ENCODE peak calls at places on chromosomes 6 and 20, in six cellular contexts. One of them, this sample, is unnamed.

GRCh38 chr20:43444107-43444506 is 13.6 kb upstream of the SRSF6 start:
- DNase-seq in brain microvascular endothelial cell: no peak
- DNase-seq in CD8-positive, alpha-beta T cell: no peak
- DNase-seq in right lobe of liver: peak
- DNase-seq in AG04450: no peak
- DNase-seq in fibroblast of pulmonary artery: no peak
- DNase-seq in this sample: no peak

GRCh38 chr6:31762356-31762755 is at the start of gene SAPCD1:
- DNase-seq in brain microvascular endothelial cell: no peak
- DNase-seq in CD8-positive, alpha-beta T cell: no peak
- DNase-seq in right lobe of liver: no peak
- DNase-seq in AG04450: no peak
- DNase-seq in fibroblast of pulmonary artery: no peak
- DNase-seq in this sample: no peak

GRCh38 chr6:75422024-75422639 is 71.5 kb downstream of the FILIP1 start:
- DNase-seq in brain microvascular endothelial cell: no peak
- DNase-seq in CD8-positive, alpha-beta T cell: no peak
- DNase-seq in right lobe of liver: no peak
- DNase-seq in AG04450: no peak
- DNase-seq in fibroblast of pulmonary artery: peak
- DNase-seq in this sample: peak

GRCh38 chr6:148464319-148465010 is 121.8 kb downstream of the SASH1 start:
- DNase-seq in brain microvascular endothelial cell: peak
- DNase-seq in CD8-positive, alpha-beta T cell: peak
- DNase-seq in right lobe of liver: no peak
- DNase-seq in AG04450: no peak
- DNase-seq in fibroblast of pulmonary artery: peak
- DNase-seq in this sample: peak

GRCh38 chr20:50292324-50293243 is 102.0 kb downstream of the CEBPB start:
- DNase-seq in brain microvascular endothelial cell: peak
- DNase-seq in CD8-positive, alpha-beta T cell: no peak
- DNase-seq in right lobe of liver: peak
- DNase-seq in AG04450: peak
- DNase-seq in fibroblast of pulmonary artery: peak
- DNase-seq in this sample: peak

GRCh38 chr6:30759575-30760239 is 15.4 kb upstream of the IER3 start:
- DNase-seq in brain microvascular endothelial cell: peak
- DNase-seq in CD8-positive, alpha-beta T cell: no peak
- DNase-seq in right lobe of liver: no peak
- DNase-seq in AG04450: peak
- DNase-seq in fibroblast of pulmonary artery: peak
- DNase-seq in this sample: peak

GRCh38 chr6:119078449-119079287 is at the start of gene FAM184A:
- DNase-seq in brain microvascular endothelial cell: peak
- DNase-seq in CD8-positive, alpha-beta T cell: peak
- DNase-seq in right lobe of liver: peak
- DNase-seq in AG04450: no peak
- DNase-seq in fibroblast of pulmonary artery: peak
- DNase-seq in this sample: peak

GRCh38 chr6:4010682-4011081 is 68.3 kb downstream of the FAM217A start:
- DNase-seq in brain microvascular endothelial cell: no peak
- DNase-seq in CD8-positive, alpha-beta T cell: no peak
- DNase-seq in right lobe of liver: no peak
- DNase-seq in AG04450: no peak
- DNase-seq in fibroblast of pulmonary artery: no peak
- DNase-seq in this sample: no peak

GRCh38 chr20:34927736-34928135 is 27.9 kb downstream of the GSS start:
- DNase-seq in brain microvascular endothelial cell: no peak
- DNase-seq in CD8-positive, alpha-beta T cell: no peak
- DNase-seq in right lobe of liver: no peak
- DNase-seq in AG04450: no peak
- DNase-seq in fibroblast of pulmonary artery: no peak
- DNase-seq in this sample: no peak

GRCh38 chr20:7673841-7674240 is 266.4 kb downstream of the HAO1 start:
- DNase-seq in brain microvascular endothelial cell: peak
- DNase-seq in CD8-positive, alpha-beta T cell: no peak
- DNase-seq in right lobe of liver: no peak
- DNase-seq in AG04450: no peak
- DNase-seq in fibroblast of pulmonary artery: peak
- DNase-seq in this sample: peak

GRCh38 chr20:43982016-43982415 is 67.4 kb downstream of the TOX2 start:
- DNase-seq in brain microvascular endothelial cell: no peak
- DNase-seq in CD8-positive, alpha-beta T cell: no peak
- DNase-seq in right lobe of liver: no peak
- DNase-seq in AG04450: no peak
- DNase-seq in fibroblast of pulmonary artery: no peak
- DNase-seq in this sample: no peak

GRCh38 chr6:107115695-107116327 is 496 bp upstream of the BEND3 start:
- DNase-seq in brain microvascular endothelial cell: peak
- DNase-seq in CD8-positive, alpha-beta T cell: no peak
- DNase-seq in right lobe of liver: peak
- DNase-seq in AG04450: no peak
- DNase-seq in fibroblast of pulmonary artery: no peak
- DNase-seq in this sample: no peak

GRCh38 chr6:13319891-13320564 is 8.3 kb downstream of the TBC1D7 start:
- DNase-seq in brain microvascular endothelial cell: no peak
- DNase-seq in CD8-positive, alpha-beta T cell: no peak
- DNase-seq in right lobe of liver: no peak
- DNase-seq in AG04450: no peak
- DNase-seq in fibroblast of pulmonary artery: no peak
- DNase-seq in this sample: no peak

GRCh38 chr20:32314768-32315167 is 37.3 kb downstream of the KIF3B start:
- DNase-seq in brain microvascular endothelial cell: no peak
- DNase-seq in CD8-positive, alpha-beta T cell: no peak
- DNase-seq in right lobe of liver: no peak
- DNase-seq in AG04450: no peak
- DNase-seq in fibroblast of pulmonary artery: no peak
- DNase-seq in this sample: no peak

GRCh38 chr20:53660078-53660909 is 66.7 kb upstream of the ZNF217 start:
- DNase-seq in brain microvascular endothelial cell: no peak
- DNase-seq in CD8-positive, alpha-beta T cell: no peak
- DNase-seq in right lobe of liver: no peak
- DNase-seq in AG04450: no peak
- DNase-seq in fibroblast of pulmonary artery: peak
- DNase-seq in this sample: peak

GRCh38 chr20:2859330-2860121 is 13.8 kb upstream of the PTPRA start:
- DNase-seq in brain microvascular endothelial cell: no peak
- DNase-seq in CD8-positive, alpha-beta T cell: no peak
- DNase-seq in right lobe of liver: no peak
- DNase-seq in AG04450: no peak
- DNase-seq in fibroblast of pulmonary artery: peak
- DNase-seq in this sample: peak

GRCh38 chr6:4155848-4156466 is 20.6 kb upstream of the ECI2 start:
- DNase-seq in brain microvascular endothelial cell: peak
- DNase-seq in CD8-positive, alpha-beta T cell: peak
- DNase-seq in right lobe of liver: peak
- DNase-seq in AG04450: peak
- DNase-seq in fibroblast of pulmonary artery: peak
- DNase-seq in this sample: peak

GRCh38 chr20:32574296-32575226 is 10.6 kb downstream of the NOL4L start:
- DNase-seq in brain microvascular endothelial cell: peak
- DNase-seq in CD8-positive, alpha-beta T cell: no peak
- DNase-seq in right lobe of liver: no peak
- DNase-seq in AG04450: peak
- DNase-seq in fibroblast of pulmonary artery: peak
- DNase-seq in this sample: peak

GRCh38 chr6:109978174-109979032 is at the start of gene GPR6:
- DNase-seq in brain microvascular endothelial cell: peak
- DNase-seq in CD8-positive, alpha-beta T cell: no peak
- DNase-seq in right lobe of liver: peak
- DNase-seq in AG04450: no peak
- DNase-seq in fibroblast of pulmonary artery: peak
- DNase-seq in this sample: peak

GRCh38 chr20:5039255-5039657 is 37.9 kb upstream of the SLC23A2 start:
- DNase-seq in brain microvascular endothelial cell: no peak
- DNase-seq in CD8-positive, alpha-beta T cell: peak
- DNase-seq in right lobe of liver: no peak
- DNase-seq in AG04450: no peak
- DNase-seq in fibroblast of pulmonary artery: no peak
- DNase-seq in this sample: no peak

GRCh38 chr6:31472259-31472658 is 25.7 kb upstream of the MICB start:
- DNase-seq in brain microvascular endothelial cell: no peak
- DNase-seq in CD8-positive, alpha-beta T cell: no peak
- DNase-seq in right lobe of liver: no peak
- DNase-seq in AG04450: no peak
- DNase-seq in fibroblast of pulmonary artery: no peak
- DNase-seq in this sample: no peak

GRCh38 chr6:43883698-43884659 is 114.0 kb downstream of the VEGFA start:
- DNase-seq in brain microvascular endothelial cell: no peak
- DNase-seq in CD8-positive, alpha-beta T cell: no peak
- DNase-seq in right lobe of liver: no peak
- DNase-seq in AG04450: no peak
- DNase-seq in fibroblast of pulmonary artery: no peak
- DNase-seq in this sample: no peak

GRCh38 chr20:10611357-10611756 is 62.4 kb downstream of the JAG1 start:
- DNase-seq in brain microvascular endothelial cell: peak
- DNase-seq in CD8-positive, alpha-beta T cell: no peak
- DNase-seq in right lobe of liver: no peak
- DNase-seq in AG04450: no peak
- DNase-seq in fibroblast of pulmonary artery: peak
- DNase-seq in this sample: peak

GRCh38 chr6:141395443-141396008 is 737.2 kb upstream of the GJE1 start:
- DNase-seq in brain microvascular endothelial cell: no peak
- DNase-seq in CD8-positive, alpha-beta T cell: no peak
- DNase-seq in right lobe of liver: no peak
- DNase-seq in AG04450: no peak
- DNase-seq in fibroblast of pulmonary artery: no peak
- DNase-seq in this sample: no peak

GRCh38 chr6:90146914-90147668 is 149.6 kb downstream of the BACH2 start:
- DNase-seq in brain microvascular endothelial cell: no peak
- DNase-seq in CD8-positive, alpha-beta T cell: no peak
- DNase-seq in right lobe of liver: no peak
- DNase-seq in AG04450: no peak
- DNase-seq in fibroblast of pulmonary artery: no peak
- DNase-seq in this sample: no peak

GRCh38 chr6:136077834-136078576 is 172.1 kb downstream of the MTFR2 start:
- DNase-seq in brain microvascular endothelial cell: peak
- DNase-seq in CD8-positive, alpha-beta T cell: no peak
- DNase-seq in right lobe of liver: no peak
- DNase-seq in AG04450: peak
- DNase-seq in fibroblast of pulmonary artery: peak
- DNase-seq in this sample: peak

GRCh38 chr6:16769131-16769985 is 8.1 kb upstream of the ATXN1 start:
- DNase-seq in brain microvascular endothelial cell: peak
- DNase-seq in CD8-positive, alpha-beta T cell: peak
- DNase-seq in right lobe of liver: no peak
- DNase-seq in AG04450: no peak
- DNase-seq in fibroblast of pulmonary artery: peak
- DNase-seq in this sample: peak

GRCh38 chr6:34462561-34462971 is 3.3 kb upstream of the PACSIN1 start:
- DNase-seq in brain microvascular endothelial cell: no peak
- DNase-seq in CD8-positive, alpha-beta T cell: no peak
- DNase-seq in right lobe of liver: peak
- DNase-seq in AG04450: no peak
- DNase-seq in fibroblast of pulmonary artery: peak
- DNase-seq in this sample: peak

GRCh38 chr6:151440930-151441329 is 11.0 kb downstream of the RMND1 start:
- DNase-seq in brain microvascular endothelial cell: no peak
- DNase-seq in CD8-positive, alpha-beta T cell: no peak
- DNase-seq in right lobe of liver: no peak
- DNase-seq in AG04450: no peak
- DNase-seq in fibroblast of pulmonary artery: peak
- DNase-seq in this sample: peak

GRCh38 chr6:39092124-39092523 is 22.9 kb downstream of the SAYSD1 start:
- DNase-seq in brain microvascular endothelial cell: no peak
- DNase-seq in CD8-positive, alpha-beta T cell: no peak
- DNase-seq in right lobe of liver: no peak
- DNase-seq in AG04450: no peak
- DNase-seq in fibroblast of pulmonary artery: no peak
- DNase-seq in this sample: no peak
- TF ChIP-seq CTCF in brain microvascular endothelial cell: peak
- TF ChIP-seq CTCF in CD8-positive, alpha-beta T cell: no peak
- TF ChIP-seq CTCF in right lobe of liver: no peak
- TF ChIP-seq CTCF in AG04450: no peak
- TF ChIP-seq CTCF in fibroblast of pulmonary artery: no peak
- TF ChIP-seq CTCF in this sample: no peak

GRCh38 chr6:122994256-122994655 is 1.8 kb upstream of the CLVS2 start:
- DNase-seq in brain microvascular endothelial cell: no peak
- DNase-seq in CD8-positive, alpha-beta T cell: no peak
- DNase-seq in right lobe of liver: no peak
- DNase-seq in AG04450: no peak
- DNase-seq in fibroblast of pulmonary artery: no peak
- DNase-seq in this sample: no peak

GRCh38 chr6:122995930-122996796 is at the start of gene CLVS2:
- DNase-seq in brain microvascular endothelial cell: peak
- DNase-seq in CD8-positive, alpha-beta T cell: no peak
- DNase-seq in right lobe of liver: no peak
- DNase-seq in AG04450: no peak
- DNase-seq in fibroblast of pulmonary artery: peak
- DNase-seq in this sample: peak

GRCh38 chr6:122998403-122998965 is 2.4 kb downstream of the CLVS2 start:
- DNase-seq in brain microvascular endothelial cell: no peak
- DNase-seq in CD8-positive, alpha-beta T cell: no peak
- DNase-seq in right lobe of liver: no peak
- DNase-seq in AG04450: no peak
- DNase-seq in fibroblast of pulmonary artery: no peak
- DNase-seq in this sample: no peak

GRCh38 chr6:122997541-122998150 is 1.6 kb downstream of the CLVS2 start:
- DNase-seq in brain microvascular endothelial cell: no peak
- DNase-seq in CD8-positive, alpha-beta T cell: no peak
- DNase-seq in right lobe of liver: no peak
- DNase-seq in AG04450: no peak
- DNase-seq in fibroblast of pulmonary artery: no peak
- DNase-seq in this sample: no peak

GRCh38 chr6:122996797-122997520 is 924 bp downstream of the CLVS2 start:
- DNase-seq in brain microvascular endothelial cell: no peak
- DNase-seq in CD8-positive, alpha-beta T cell: no peak
- DNase-seq in right lobe of liver: no peak
- DNase-seq in AG04450: no peak
- DNase-seq in fibroblast of pulmonary artery: no peak
- DNase-seq in this sample: no peak
- H3K4me3 ChIP-seq in brain microvascular endothelial cell: peak
- H3K4me3 ChIP-seq in CD8-positive, alpha-beta T cell: no peak
- H3K4me3 ChIP-seq in right lobe of liver: no peak
- H3K4me3 ChIP-seq in AG04450: no peak
- H3K4me3 ChIP-seq in fibroblast of pulmonary artery: no peak
- H3K4me3 ChIP-seq in this sample: peak

GRCh38 chr6:131807644-131808459 is at the start of gene ENPP1:
- DNase-seq in brain microvascular endothelial cell: no peak
- DNase-seq in CD8-positive, alpha-beta T cell: peak
- DNase-seq in right lobe of liver: peak
- DNase-seq in AG04450: no peak
- DNase-seq in fibroblast of pulmonary artery: peak
- DNase-seq in this sample: peak
- TF ChIP-seq CTCF in brain microvascular endothelial cell: peak
- TF ChIP-seq CTCF in CD8-positive, alpha-beta T cell: no peak
- TF ChIP-seq CTCF in right lobe of liver: peak
- TF ChIP-seq CTCF in AG04450: peak
- TF ChIP-seq CTCF in fibroblast of pulmonary artery: no peak
- TF ChIP-seq CTCF in this sample: peak

DNA sequence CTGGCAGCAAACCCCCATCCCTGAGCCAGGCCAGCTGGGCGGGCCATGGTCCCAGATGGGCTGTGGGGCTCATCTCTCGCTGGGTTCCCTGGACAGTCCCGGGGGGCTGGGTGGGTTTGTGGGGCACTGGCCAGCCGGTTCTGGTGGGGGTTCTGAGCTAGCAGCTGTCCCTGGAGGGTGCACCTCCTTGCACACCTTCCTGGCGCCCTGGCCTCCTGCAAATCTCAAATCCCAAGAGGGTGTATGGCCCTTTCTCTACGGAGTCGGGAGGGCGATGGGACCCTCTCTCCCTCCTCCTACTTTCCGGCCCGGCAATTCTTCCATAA is 1.2 kb upstream of the LAMA5 start:
- DNase-seq in brain microvascular endothelial cell: no peak
- DNase-seq in CD8-positive, alpha-beta T cell: no peak
- DNase-seq in right lobe of liver: no peak
- DNase-seq in AG04450: no peak
- DNase-seq in fibroblast of pulmonary artery: no peak
- DNase-seq in this sample: no peak
- H3K4me3 ChIP-seq in brain microvascular endothelial cell: no peak
- H3K4me3 ChIP-seq in CD8-positive, alpha-beta T cell: no peak
- H3K4me3 ChIP-seq in right lobe of liver: peak
- H3K4me3 ChIP-seq in AG04450: peak
- H3K4me3 ChIP-seq in fibroblast of pulmonary artery: no peak
- H3K4me3 ChIP-seq in this sample: no peak

This sample was measured in fibroblast of mammary gland.